ENCODE peak calls at places on chromosomes 12 and 14, in five cellular contexts. One of them, this sample, is unnamed.

GRCh38 chr12:12056951-12057350 is 13.8 kb upstream of the BCL2L14 start:
- DNase-seq in fibroblast of lung: no peak
- DNase-seq in cardiac muscle cell: no peak
- DNase-seq in Panc1: no peak
- DNase-seq in A673: no peak
- DNase-seq in this sample: no peak

GRCh38 chr12:112908548-112908947 is 1.8 kb downstream of the OAS1 start:
- DNase-seq in fibroblast of lung: no peak
- DNase-seq in cardiac muscle cell: no peak
- DNase-seq in Panc1: no peak
- DNase-seq in A673: no peak
- DNase-seq in this sample: no peak

GRCh38 chr12:53053223-53054111 is 3.6 kb downstream of the TNS2 start:
- DNase-seq in fibroblast of lung: no peak
- DNase-seq in cardiac muscle cell: peak; percentile 37
- DNase-seq in Panc1: no peak
- DNase-seq in A673: no peak
- DNase-seq in this sample: no peak

GRCh38 chr12:75505706-75506312 is 5.6 kb downstream of the KRR1 start:
- DNase-seq in fibroblast of lung: no peak
- DNase-seq in cardiac muscle cell: peak; percentile 55
- DNase-seq in Panc1: no peak
- DNase-seq in A673: peak; percentile 39
- DNase-seq in this sample: no peak

GRCh38 chr12:52390739-52391617 is 5.5 kb upstream of the KRT84 start:
- DNase-seq in fibroblast of lung: no peak
- DNase-seq in cardiac muscle cell: peak; percentile 50
- DNase-seq in Panc1: no peak
- DNase-seq in A673: peak; percentile 25
- DNase-seq in this sample: no peak

GRCh38 chr14:58712357-58712756 is 74.6 kb downstream of the DACT1 start:
- DNase-seq in fibroblast of lung: peak; percentile 52
- DNase-seq in cardiac muscle cell: peak; percentile 46
- DNase-seq in Panc1: no peak
- DNase-seq in A673: no peak
- DNase-seq in this sample: no peak

GRCh38 chr14:92412912-92413311 is 89.9 kb downstream of the SLC24A4 start:
- DNase-seq in fibroblast of lung: no peak
- DNase-seq in cardiac muscle cell: no peak
- DNase-seq in Panc1: no peak
- DNase-seq in A673: no peak
- DNase-seq in this sample: no peak

GRCh38 chr12:1936406-1937320 is 18.2 kb upstream of the CACNA2D4 start:
- DNase-seq in fibroblast of lung: peak; percentile 87
- DNase-seq in cardiac muscle cell: peak; percentile 39
- DNase-seq in Panc1: no peak
- DNase-seq in A673: peak; percentile 31
- DNase-seq in this sample: peak; percentile 96

GRCh38 chr12:89166525-89166934 is 185.8 kb downstream of the DUSP6 start:
- DNase-seq in fibroblast of lung: peak; percentile 68
- DNase-seq in cardiac muscle cell: peak; percentile 72
- DNase-seq in Panc1: no peak
- DNase-seq in A673: no peak
- DNase-seq in this sample: no peak

GRCh38 chr12:129657179-129657578 is 246.6 kb downstream of the TMEM132D start:
- DNase-seq in fibroblast of lung: no peak
- DNase-seq in cardiac muscle cell: no peak
- DNase-seq in Panc1: no peak
- DNase-seq in A673: no peak
- DNase-seq in this sample: no peak

GRCh38 chr12:16187684-16188083 is 89.8 kb downstream of the SLC15A5 start:
- DNase-seq in fibroblast of lung: no peak
- DNase-seq in cardiac muscle cell: no peak
- DNase-seq in Panc1: no peak
- DNase-seq in A673: no peak
- DNase-seq in this sample: no peak

GRCh38 chr12:23686095-23686494 is 263.4 kb downstream of the SOX5 start:
- DNase-seq in fibroblast of lung: no peak
- DNase-seq in cardiac muscle cell: no peak
- DNase-seq in Panc1: no peak
- DNase-seq in A673: peak; percentile 12
- DNase-seq in this sample: no peak

GRCh38 chr12:89412665-89413064 is 60.4 kb upstream of the DUSP6 start:
- DNase-seq in fibroblast of lung: no peak
- DNase-seq in cardiac muscle cell: no peak
- DNase-seq in Panc1: no peak
- DNase-seq in A673: peak; percentile 54
- DNase-seq in this sample: no peak

GRCh38 chr12:49903700-49904423 is at the start of gene FAIM2:
- DNase-seq in fibroblast of lung: peak; percentile 56
- DNase-seq in cardiac muscle cell: peak; percentile 92
- DNase-seq in Panc1: no peak
- DNase-seq in A673: peak; percentile 40
- DNase-seq in this sample: no peak

GRCh38 chr14:102421366-102422057 is 58.8 kb downstream of the TECPR2 start:
- DNase-seq in fibroblast of lung: no peak
- DNase-seq in cardiac muscle cell: no peak
- DNase-seq in Panc1: no peak
- DNase-seq in A673: no peak
- DNase-seq in this sample: no peak

GRCh38 chr14:69316449-69317391 is 56.8 kb downstream of the GALNT16 start:
- DNase-seq in fibroblast of lung: peak; percentile 99
- DNase-seq in cardiac muscle cell: peak; percentile 97
- DNase-seq in Panc1: peak; percentile 48
- DNase-seq in A673: no peak
- DNase-seq in this sample: peak; percentile 83

GRCh38 chr14:87966816-87967215 is 26.2 kb downstream of the GALC start:
- DNase-seq in fibroblast of lung: peak; percentile 21
- DNase-seq in cardiac muscle cell: no peak
- DNase-seq in Panc1: no peak
- DNase-seq in A673: no peak
- DNase-seq in this sample: no peak

GRCh38 chr14:23984891-23985607 is 3.7 kb upstream of the DHRS4L2 start:
- DNase-seq in fibroblast of lung: peak; percentile 85
- DNase-seq in cardiac muscle cell: peak; percentile 97
- DNase-seq in Panc1: no peak
- DNase-seq in A673: peak; percentile 80
- DNase-seq in this sample: peak; percentile 66

GRCh38 chr12:124538194-124539082 is 29.0 kb downstream of the NCOR2 start:
- DNase-seq in fibroblast of lung: no peak
- DNase-seq in cardiac muscle cell: peak; percentile 32
- DNase-seq in Panc1: no peak
- DNase-seq in A673: no peak
- DNase-seq in this sample: no peak

GRCh38 chr14:104470588-104470987 is 109.0 kb upstream of the C14orf180 start:
- DNase-seq in fibroblast of lung: no peak
- DNase-seq in cardiac muscle cell: no peak
- DNase-seq in Panc1: no peak
- DNase-seq in A673: no peak
- DNase-seq in this sample: no peak

GRCh38 chr14:79584679-79585078 is 626.6 kb downstream of the DIO2 start:
- DNase-seq in fibroblast of lung: peak; percentile 97
- DNase-seq in cardiac muscle cell: peak; percentile 70
- DNase-seq in Panc1: no peak
- DNase-seq in A673: peak; percentile 50
- DNase-seq in this sample: peak; percentile 75

GRCh38 chr12:50740307-50740706 is 23.6 kb upstream of the ATF1 start:
- DNase-seq in fibroblast of lung: peak; percentile 10
- DNase-seq in cardiac muscle cell: no peak
- DNase-seq in Panc1: no peak
- DNase-seq in A673: no peak
- DNase-seq in this sample: no peak

GRCh38 chr12:884746-885414 is 64.6 kb downstream of the RAD52 start:
- DNase-seq in fibroblast of lung: no peak
- DNase-seq in cardiac muscle cell: no peak
- DNase-seq in Panc1: no peak
- DNase-seq in A673: no peak
- DNase-seq in this sample: no peak

GRCh38 chr12:48237048-48237630 is 34.0 kb upstream of the OR10AD1 start:
- DNase-seq in fibroblast of lung: no peak
- DNase-seq in cardiac muscle cell: peak; percentile 54
- DNase-seq in Panc1: no peak
- DNase-seq in A673: no peak
- DNase-seq in this sample: no peak

GRCh38 chr14:33210304-33210703 is 271.6 kb downstream of the NPAS3 start:
- DNase-seq in fibroblast of lung: peak; percentile 42
- DNase-seq in cardiac muscle cell: peak; percentile 38
- DNase-seq in Panc1: no peak
- DNase-seq in A673: peak; percentile 38
- DNase-seq in this sample: no peak

GRCh38 chr12:96195845-96196451 is 1.8 kb downstream of the ELK3 start:
- DNase-seq in fibroblast of lung: peak; percentile 89
- DNase-seq in cardiac muscle cell: peak; percentile 70
- DNase-seq in Panc1: no peak
- DNase-seq in A673: peak; percentile 96
- DNase-seq in this sample: peak; percentile 76

GRCh38 chr12:131831635-131832041 is 3.4 kb downstream of the MMP17 start:
- DNase-seq in fibroblast of lung: peak; percentile 67
- DNase-seq in cardiac muscle cell: peak; percentile 94
- DNase-seq in Panc1: no peak
- DNase-seq in A673: peak; percentile 93
- DNase-seq in this sample: no peak

GRCh38 chr12:131831021-131831571 is 2.9 kb downstream of the MMP17 start:
- DNase-seq in fibroblast of lung: peak; percentile 21
- DNase-seq in cardiac muscle cell: peak; percentile 26
- DNase-seq in Panc1: no peak
- DNase-seq in A673: peak; percentile 77
- DNase-seq in this sample: no peak

GRCh38 chr12:131829351-131829794 is 1.2 kb downstream of the MMP17 start:
- DNase-seq in fibroblast of lung: peak; percentile 18
- DNase-seq in cardiac muscle cell: peak; percentile 29
- DNase-seq in Panc1: no peak
- DNase-seq in A673: no peak
- DNase-seq in this sample: no peak

GRCh38 chr12:131829795-131830334 is 1.7 kb downstream of the MMP17 start:
- DNase-seq in fibroblast of lung: no peak
- DNase-seq in cardiac muscle cell: no peak
- DNase-seq in Panc1: no peak
- DNase-seq in A673: peak; percentile 36
- DNase-seq in this sample: no peak

DNA sequence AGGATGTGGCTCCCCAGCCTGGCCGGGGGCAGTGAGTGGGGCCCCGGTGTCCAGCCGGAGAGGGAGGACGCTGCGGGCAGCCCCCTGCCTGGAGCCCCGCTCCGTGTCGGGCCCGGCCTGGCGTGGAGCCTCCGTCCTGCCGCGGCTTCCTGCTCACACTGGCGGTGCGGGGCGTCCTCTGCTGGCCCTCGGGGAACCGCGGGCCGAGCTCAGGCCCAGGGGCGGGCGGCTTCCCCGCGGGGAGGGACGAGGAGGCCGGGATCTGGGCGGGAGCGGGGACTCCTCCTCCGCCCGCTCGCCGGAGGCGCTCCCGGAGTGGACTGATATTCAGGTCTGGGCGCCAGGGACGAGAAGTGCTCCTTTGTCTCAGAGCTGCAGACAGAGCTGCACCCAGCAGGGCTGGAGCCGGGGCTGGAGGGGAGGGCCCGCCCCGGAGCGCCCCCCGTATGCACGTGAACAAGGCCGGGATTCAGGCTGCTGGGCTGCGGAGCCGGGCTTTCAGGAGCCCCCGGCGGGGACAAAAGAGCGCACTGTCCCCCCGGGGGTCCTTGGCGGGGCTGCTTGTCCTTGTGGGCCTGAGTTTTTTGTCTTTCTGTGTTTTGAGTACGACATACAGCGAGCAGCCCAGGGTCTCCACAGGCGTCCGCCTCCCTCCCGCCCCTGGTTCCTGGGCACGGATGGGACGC is 2.3 kb downstream of the MMP17 start:
- DNase-seq in fibroblast of lung: peak; percentile 81
- DNase-seq in cardiac muscle cell: peak; percentile 93
- DNase-seq in Panc1: no peak
- DNase-seq in A673: peak; percentile 83
- DNase-seq in this sample: no peak
- TF ChIP-seq CTCF in fibroblast of lung: peak; percentile 49
- TF ChIP-seq CTCF in cardiac muscle cell: peak; percentile 67
- TF ChIP-seq CTCF in Panc1: peak; percentile 96
- TF ChIP-seq CTCF in A673: peak; percentile 55
- TF ChIP-seq CTCF in this sample: peak; percentile 56

DNA sequence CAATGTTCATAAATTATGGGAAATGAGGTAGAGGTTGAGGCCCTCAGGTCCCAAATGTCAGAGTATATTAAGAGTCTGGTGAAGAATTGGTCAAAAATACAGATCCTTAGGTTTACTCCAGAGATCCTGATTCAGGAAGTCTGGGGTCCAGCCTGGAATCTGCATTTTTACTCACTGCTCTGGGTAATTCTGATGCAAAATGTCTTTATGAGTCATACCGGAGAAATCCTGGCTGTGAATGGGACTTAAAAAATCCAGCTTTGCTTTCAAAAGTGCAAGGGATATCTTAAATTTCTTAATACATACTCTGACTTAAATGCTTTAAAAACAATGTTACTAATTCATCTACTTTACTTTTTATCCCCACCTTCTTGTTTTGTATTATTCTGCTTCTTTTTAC is 74.5 kb downstream of the FERMT2 start:
- DNase-seq in fibroblast of lung: peak; percentile 72
- DNase-seq in cardiac muscle cell: peak; percentile 70
- DNase-seq in Panc1: no peak
- DNase-seq in A673: no peak
- DNase-seq in this sample: no peak
- H3K4me3 ChIP-seq in fibroblast of lung: no peak overlapping the region
- H3K4me3 ChIP-seq in cardiac muscle cell: no peak overlapping the region
- H3K4me3 ChIP-seq in Panc1: no peak overlapping the region
- H3K4me3 ChIP-seq in A673: no peak overlapping the region
- H3K4me3 ChIP-seq in this sample: no peak overlapping the region

GRCh38 chr14:51552275-51552674 is 99.4 kb upstream of the FRMD6 start:
- DNase-seq in fibroblast of lung: no peak
- DNase-seq in cardiac muscle cell: no peak
- DNase-seq in Panc1: no peak
- DNase-seq in A673: no peak
- DNase-seq in this sample: no peak
- TF ChIP-seq CTCF in fibroblast of lung: no peak
- TF ChIP-seq CTCF in cardiac muscle cell: no peak
- TF ChIP-seq CTCF in Panc1: peak; percentile 21
- TF ChIP-seq CTCF in A673: peak; percentile 31
- TF ChIP-seq CTCF in this sample: peak; percentile 35

DNA sequence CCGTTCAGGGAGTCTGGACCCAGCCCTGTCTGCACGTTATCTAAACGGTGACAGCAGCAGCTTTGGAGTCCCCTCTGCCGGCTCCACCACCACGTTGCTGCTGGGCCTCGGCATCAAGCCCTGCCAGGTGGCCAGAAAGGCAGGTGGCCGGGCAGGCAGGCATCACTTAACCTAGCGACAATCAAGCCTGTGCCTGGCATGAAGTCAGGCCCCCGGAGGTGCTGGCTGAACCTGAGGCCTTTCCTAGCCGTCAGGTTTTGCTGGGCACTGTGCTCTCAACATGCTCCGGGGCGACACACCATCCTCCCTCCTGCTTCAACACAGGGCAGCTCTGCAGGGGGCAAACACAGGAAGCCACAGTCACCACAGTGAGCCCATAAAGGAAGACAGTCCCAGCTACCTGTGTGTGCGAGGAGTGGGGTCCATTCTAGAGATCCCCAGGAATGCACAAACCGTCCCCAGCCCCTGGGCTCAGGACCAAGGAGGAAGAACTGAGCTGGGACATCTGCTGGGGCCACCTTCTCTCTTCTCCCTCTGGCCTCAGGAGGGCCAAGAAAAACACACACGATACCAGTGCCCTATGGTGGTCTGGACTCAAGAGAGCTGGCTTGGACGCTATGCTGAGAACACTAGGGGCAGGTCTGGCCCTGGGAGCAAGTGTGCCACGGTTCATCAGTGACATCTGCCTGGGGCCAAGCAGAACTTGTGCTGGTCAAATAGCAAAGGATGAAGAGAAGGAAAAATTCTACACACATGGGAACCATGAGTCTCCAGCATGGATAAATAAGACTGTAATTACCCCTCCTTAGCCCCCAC is 44.7 kb downstream of the CCDC88C start:
- DNase-seq in fibroblast of lung: no peak
- DNase-seq in cardiac muscle cell: no peak
- DNase-seq in Panc1: no peak
- DNase-seq in A673: no peak
- DNase-seq in this sample: no peak
- H3K4me3 ChIP-seq in fibroblast of lung: no peak overlapping the region
- H3K4me3 ChIP-seq in cardiac muscle cell: no peak overlapping the region
- H3K4me3 ChIP-seq in Panc1: no peak overlapping the region
- H3K4me3 ChIP-seq in A673: no peak overlapping the region
- H3K4me3 ChIP-seq in this sample: no peak overlapping the region